ENCODE peak calls at places on chromosomes 7 and 10, in eight cellular contexts. A is PC-3; Y is naive thymus-derived CD8-positive, alpha-beta T cell; D is IMR-90; Z is natural killer cell; N is aorta; L is RWPE2; W is heart right ventricle. G is an unnamed sample.

GRCh38 chr10:33900591-33900990 is 566.1 kb upstream of the NRP1 start:
- ATAC-seq in W (peak), Y (no peak), L (no peak), Z (no peak), A (no peak), D (no peak), N (peak), G (peak)

GRCh38 chr10:132234860-132235259 is 48.1 kb downstream of the DPYSL4 start:
- ATAC-seq in Y (no peak), N (no peak), W (no peak), D (no peak), Z (no peak), A (no peak), L (no peak), G (no peak)

GRCh38 chr10:98030093-98030821 is at the start of gene CRTAC1:
- ATAC-seq in Y (peak), W (peak), L (peak), N (peak), Z (no peak), A (no peak), D (peak), G (peak)

GRCh38 chr10:58243269-58243668 is 24.4 kb downstream of the IPMK start:
- ATAC-seq in N (no peak), Y (no peak), W (no peak), A (no peak), D (no peak), Z (no peak), L (no peak), G (no peak)

GRCh38 chr10:13608246-13608853 is 21.6 kb downstream of the PRPF18 start:
- ATAC-seq in Z (no peak), N (no peak), L (no peak), A (no peak), D (no peak), W (peak), Y (no peak), G (no peak)

GRCh38 chr10:62188021-62188616 is 80.5 kb downstream of the RTKN2 start:
- ATAC-seq in Z (no peak), D (no peak), N (no peak), A (no peak), W (no peak), Y (no peak), L (no peak), G (no peak)

GRCh38 chr10:21057989-21058388 is 160.9 kb upstream of the NEBL start:
- ATAC-seq in D (no peak), A (no peak), Y (no peak), L (no peak), Z (no peak), W (peak), N (no peak), G (no peak)

GRCh38 chr7:133135451-133135850 is 53.6 kb upstream of the CHCHD3 start:
- ATAC-seq in A (no peak), W (no peak), D (no peak), N (no peak), Y (no peak), Z (no peak), L (no peak), G (no peak)

GRCh38 chr10:118799779-118800178 is 45.0 kb upstream of the CACUL1 start:
- ATAC-seq in A (peak), D (no peak), Z (no peak), W (no peak), Y (no peak), L (peak), N (no peak), G (no peak)

GRCh38 chr10:12333382-12334185 is 15.8 kb upstream of the CAMK1D start:
- ATAC-seq in L (peak), D (peak), Y (peak), Z (peak), W (peak), N (peak), A (peak), G (peak)

GRCh38 chr7:21066221-21066620 is 279.5 kb upstream of the SP8 start:
- ATAC-seq in L (no peak), D (no peak), A (no peak), N (no peak), Z (no peak), Y (no peak), W (no peak), G (no peak)

GRCh38 chr10:77090381-77091356 is 546.9 kb downstream of the KCNMA1 start:
- ATAC-seq in N (no peak), Z (no peak), L (no peak), D (no peak), W (no peak), A (no peak), Y (no peak), G (peak)

GRCh38 chr10:133161486-133162051 is 1.6 kb downstream of the KNDC1 start:
- ATAC-seq in Y (no peak), W (no peak), Z (no peak), D (no peak), A (peak), L (no peak), N (no peak), G (no peak)

GRCh38 chr10:28581916-28582315 is 49.0 kb downstream of the WAC start:
- ATAC-seq in Z (no peak), D (no peak), Y (peak), L (no peak), W (no peak), N (no peak), A (no peak), G (no peak)

GRCh38 chr10:64044098-64044497 is 522.9 kb downstream of the REEP3 start:
- ATAC-seq in Y (no peak), W (no peak), N (no peak), Z (no peak), D (no peak), A (no peak), L (no peak), G (no peak)

GRCh38 chr10:60122190-60122589 is 215.8 kb upstream of the CCDC6 start:
- ATAC-seq in D (no peak), A (no peak), Y (no peak), Z (no peak), W (peak), L (no peak), N (no peak), G (no peak)

GRCh38 chr10:72053690-72054089 is 34.7 kb downstream of the SPOCK2 start:
- ATAC-seq in L (no peak), Z (no peak), D (no peak), Y (no peak), N (no peak), A (no peak), W (no peak), G (no peak)